ENCODE peak calls at places on chromosome 18, in ten cellular contexts. V, W, R, T, O, H, I, E, A and C are unnamed samples.

GRCh38 chr18:77132369-77133050 is at the start of gene MBP:
- DNase-seq in V (peak), W (peak), R (peak), T (no peak), O (no peak), H (peak), I (peak), E (no peak), A (peak), C (no peak)

GRCh38 chr18:46169464-46169941 is 65.3 kb downstream of the HAUS1 start:
- DNase-seq in V (no peak), W (no peak), R (no peak), T (peak), O (peak), H (peak), I (no peak), E (no peak), A (no peak), C (no peak)

GRCh38 chr18:13435596-13436333 is 217.2 kb downstream of the LDLRAD4 start:
- DNase-seq in V (no peak), W (no peak), R (no peak), T (peak), O (peak), H (peak), I (no peak), E (no peak), A (no peak), C (no peak)

GRCh38 chr18:61833387-61833786 is 59.4 kb downstream of the RNF152 start:
- DNase-seq in V (no peak), W (no peak), R (no peak), T (peak), O (peak), H (peak), I (no peak), E (no peak), A (no peak), C (no peak)

GRCh38 chr18:52999633-53000032 is 659.6 kb downstream of the DCC start:
- DNase-seq in V (no peak), W (no peak), R (no peak), T (no peak), O (no peak), H (no peak), I (no peak), E (no peak), A (no peak), C (no peak)

GRCh38 chr18:79911009-79911870 is 40.2 kb downstream of the SLC66A2 start:
- DNase-seq in V (no peak), W (no peak), R (peak), T (no peak), O (no peak), H (no peak), I (no peak), E (no peak), A (no peak), C (no peak)

GRCh38 chr18:48771641-48772380 is 179.0 kb downstream of the SMAD7 start:
- DNase-seq in V (no peak), W (no peak), R (no peak), T (no peak), O (no peak), H (peak), I (no peak), E (no peak), A (no peak), C (no peak)

GRCh38 chr18:45688834-45689233 is 35.1 kb upstream of the SLC14A1 start:
- DNase-seq in V (peak), W (no peak), R (no peak), T (no peak), O (no peak), H (no peak), I (peak), E (no peak), A (peak), C (no peak)